ENCODE peak calls at places on chromosomes 1 and 21, in four cellular contexts. One of them, this sample, is unnamed.

GRCh38 chr1:31763671-31764306 is 351 bp downstream of the ADGRB2 start:
- DNase-seq in HepG2: no peak
- DNase-seq in GM12878: no peak
- DNase-seq in K562: no peak
- DNase-seq in this sample: no peak

GRCh38 chr1:147292635-147293251 is 50.3 kb downstream of the CHD1L start:
- DNase-seq in K562: no peak
- DNase-seq in HepG2: no peak
- DNase-seq in GM12878: no peak
- DNase-seq in this sample: no peak

GRCh38 chr1:210938416-210938925 is 195.5 kb downstream of the KCNH1 start:
- DNase-seq in K562: no peak
- DNase-seq in HepG2: no peak
- DNase-seq in GM12878: no peak
- DNase-seq in this sample: no peak

GRCh38 chr21:45073301-45074047 is 906 bp upstream of the ADARB1 start:
- DNase-seq in GM12878: no peak
- DNase-seq in HepG2: peak
- DNase-seq in K562: peak
- DNase-seq in this sample: no peak

GRCh38 chr21:14687277-14687642 is 141.1 kb upstream of the SAMSN1 start:
- DNase-seq in K562: no peak
- DNase-seq in GM12878: peak
- DNase-seq in HepG2: no peak
- DNase-seq in this sample: no peak

GRCh38 chr1:101820080-101820479 is 176.6 kb downstream of the OLFM3 start:
- DNase-seq in HepG2: peak
- DNase-seq in K562: no peak
- DNase-seq in GM12878: no peak
- DNase-seq in this sample: peak

GRCh38 chr1:47838562-47839459 is 158.4 kb downstream of the TRABD2B start:
- DNase-seq in GM12878: no peak
- DNase-seq in K562: no peak
- DNase-seq in HepG2: no peak
- DNase-seq in this sample: no peak

GRCh38 chr21:34994646-34995631 is 54.2 kb downstream of the RUNX1 start:
- DNase-seq in GM12878: no peak
- DNase-seq in HepG2: no peak
- DNase-seq in K562: no peak
- DNase-seq in this sample: no peak

GRCh38 chr1:33176362-33176850 is 5.4 kb downstream of the TRIM62 start:
- DNase-seq in GM12878: no peak
- DNase-seq in K562: no peak
- DNase-seq in HepG2: no peak
- DNase-seq in this sample: no peak

GRCh38 chr1:13899856-13900255 is 199.9 kb downstream of the PRDM2 start:
- DNase-seq in K562: no peak
- DNase-seq in HepG2: no peak
- DNase-seq in GM12878: no peak
- DNase-seq in this sample: no peak

GRCh38 chr1:179080866-179081695 is 789 bp upstream of the TOR3A start:
- DNase-seq in HepG2: no peak
- DNase-seq in GM12878: no peak
- DNase-seq in K562: no peak
- DNase-seq in this sample: no peak

GRCh38 chr1:44037154-44037553 is 5.9 kb upstream of the SLC6A9 start:
- DNase-seq in GM12878: no peak
- DNase-seq in HepG2: no peak
- DNase-seq in K562: peak
- DNase-seq in this sample: no peak

GRCh38 chr1:172394167-172394751 is 26.2 kb upstream of the C1orf105 start:
- DNase-seq in GM12878: peak
- DNase-seq in HepG2: peak
- DNase-seq in K562: no peak
- DNase-seq in this sample: no peak

GRCh38 chr21:27477321-27477720 is 510.4 kb upstream of the ADAMTS5 start:
- DNase-seq in K562: no peak
- DNase-seq in GM12878: no peak
- DNase-seq in HepG2: no peak
- DNase-seq in this sample: no peak

GRCh38 chr1:50416553-50417453 is 6.4 kb downstream of the DMRTA2 start:
- DNase-seq in HepG2: no peak
- DNase-seq in K562: peak
- DNase-seq in GM12878: no peak
- DNase-seq in this sample: no peak

GRCh38 chr1:108665047-108665446 is 4.2 kb upstream of the HENMT1 start:
- DNase-seq in K562: no peak
- DNase-seq in HepG2: no peak
- DNase-seq in GM12878: no peak
- DNase-seq in this sample: no peak

GRCh38 chr1:183734600-183735036 is 70.3 kb upstream of the RGL1 start:
- DNase-seq in GM12878: no peak
- DNase-seq in HepG2: no peak
- DNase-seq in K562: no peak
- DNase-seq in this sample: no peak

GRCh38 chr1:23393706-23394105 is 24.1 kb upstream of the ZNF436 start:
- DNase-seq in GM12878: no peak
- DNase-seq in K562: no peak
- DNase-seq in HepG2: no peak
- DNase-seq in this sample: no peak

GRCh38 chr1:109979489-109980091 is 5.0 kb upstream of the AHCYL1 start:
- DNase-seq in GM12878: no peak
- DNase-seq in HepG2: no peak
- DNase-seq in K562: peak
- DNase-seq in this sample: no peak

GRCh38 chr1:117584181-117584580 is 21.7 kb upstream of the TENT5C start:
- DNase-seq in K562: no peak
- DNase-seq in HepG2: no peak
- DNase-seq in GM12878: no peak
- DNase-seq in this sample: no peak

GRCh38 chr1:31216016-31216415 is 23.7 kb downstream of the NKAIN1 start:
- DNase-seq in HepG2: no peak
- DNase-seq in K562: no peak
- DNase-seq in GM12878: no peak
- DNase-seq in this sample: no peak

GRCh38 chr1:179034720-179035119 is 9.0 kb downstream of the FAM20B start:
- DNase-seq in GM12878: peak
- DNase-seq in K562: no peak
- DNase-seq in HepG2: no peak
- DNase-seq in this sample: no peak

GRCh38 chr1:174217787-174218574 is 58.7 kb downstream of the RABGAP1L start:
- DNase-seq in HepG2: peak
- DNase-seq in GM12878: no peak
- DNase-seq in K562: peak
- DNase-seq in this sample: peak

GRCh38 chr21:32574946-32575925 is 10.1 kb downstream of the TCP10L start:
- DNase-seq in GM12878: no peak
- DNase-seq in HepG2: no peak
- DNase-seq in K562: no peak
- DNase-seq in this sample: no peak

GRCh38 chr1:6544831-6545230 is 9.5 kb downstream of the NOL9 start:
- DNase-seq in HepG2: no peak
- DNase-seq in GM12878: no peak
- DNase-seq in K562: no peak
- DNase-seq in this sample: no peak

GRCh38 chr1:94339229-94339927 is 78.8 kb upstream of the ABCD3 start:
- DNase-seq in HepG2: no peak
- DNase-seq in K562: no peak
- DNase-seq in GM12878: no peak
- DNase-seq in this sample: no peak

GRCh38 chr1:245687129-245687635 is 532.4 kb downstream of the KIF26B start:
- DNase-seq in GM12878: no peak
- DNase-seq in HepG2: no peak
- DNase-seq in K562: no peak
- DNase-seq in this sample: no peak

GRCh38 chr1:50615036-50615750 is 191.9 kb upstream of the DMRTA2 start:
- DNase-seq in K562: no peak
- DNase-seq in HepG2: no peak
- DNase-seq in GM12878: no peak
- DNase-seq in this sample: no peak

GRCh38 chr1:53308512-53308911 is 19.4 kb downstream of the LRP8 start:
- DNase-seq in K562: no peak
- DNase-seq in GM12878: no peak
- DNase-seq in HepG2: no peak
- DNase-seq in this sample: no peak

GRCh38 chr21:31731802-31732537 is at the start of gene SCAF4:
- DNase-seq in K562: peak
- DNase-seq in GM12878: peak
- DNase-seq in HepG2: peak
- DNase-seq in this sample: peak

GRCh38 chr1:160143695-160144094 is 7.7 kb upstream of the ATP1A4 start:
- DNase-seq in K562: no peak
- DNase-seq in HepG2: no peak
- DNase-seq in GM12878: no peak
- DNase-seq in this sample: no peak

GRCh38 chr21:38918629-38919346 is 113.1 kb downstream of the ETS2 start:
- DNase-seq in HepG2: peak
- DNase-seq in GM12878: no peak
- DNase-seq in K562: no peak
- DNase-seq in this sample: no peak

GRCh38 chr1:208834346-208835081 is 590.3 kb upstream of the PLXNA2 start:
- DNase-seq in GM12878: no peak
- DNase-seq in HepG2: no peak
- DNase-seq in K562: no peak
- DNase-seq in this sample: no peak

GRCh38 chr1:204350857-204351573 is 8.7 kb downstream of the PLEKHA6 start:
- DNase-seq in GM12878: no peak
- DNase-seq in K562: peak
- DNase-seq in HepG2: no peak
- DNase-seq in this sample: no peak

GRCh38 chr1:31984419-31985347 is 29.0 kb upstream of the KHDRBS1 start:
- DNase-seq in GM12878: no peak
- DNase-seq in K562: no peak
- DNase-seq in HepG2: no peak
- DNase-seq in this sample: no peak

GRCh38 chr1:62295921-62296451 is 23.2 kb downstream of the KANK4 start:
- DNase-seq in K562: no peak
- DNase-seq in GM12878: peak
- DNase-seq in HepG2: no peak
- DNase-seq in this sample: no peak
- TF ChIP-seq ZNF274 in K562: no peak
- TF ChIP-seq ZNF274 in GM12878: no peak
- TF ChIP-seq ZNF274 in HepG2: no peak
- TF ChIP-seq ZNF274 in this sample: no peak

DNA sequence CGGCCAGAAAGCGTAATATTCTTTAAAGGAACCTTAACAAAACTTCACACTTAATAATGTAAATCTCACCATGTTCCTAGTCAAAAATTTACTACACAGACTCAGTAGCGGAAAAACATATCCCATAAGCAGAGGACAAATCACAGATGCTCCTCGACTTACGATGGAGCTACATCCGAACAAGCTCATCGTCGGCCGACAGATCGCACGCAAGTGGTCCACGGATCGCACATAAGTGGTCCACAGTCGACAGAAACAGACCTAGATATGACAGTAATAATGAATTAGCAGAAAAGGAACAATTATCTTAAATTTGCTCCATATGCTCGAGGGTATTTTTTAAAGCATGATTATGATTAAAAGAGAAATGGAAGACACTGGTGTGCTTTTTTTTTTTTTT is 36.3 kb downstream of the WDR4 start:
- DNase-seq in GM12878: no peak
- DNase-seq in K562: no peak
- DNase-seq in HepG2: no peak
- DNase-seq in this sample: no peak
- TF ChIP-seq ZBTB33 in GM12878: no peak
- TF ChIP-seq ZBTB33 in K562: no peak
- TF ChIP-seq ZBTB33 in HepG2: no peak
- TF ChIP-seq ZBTB33 in this sample: no peak

DNA sequence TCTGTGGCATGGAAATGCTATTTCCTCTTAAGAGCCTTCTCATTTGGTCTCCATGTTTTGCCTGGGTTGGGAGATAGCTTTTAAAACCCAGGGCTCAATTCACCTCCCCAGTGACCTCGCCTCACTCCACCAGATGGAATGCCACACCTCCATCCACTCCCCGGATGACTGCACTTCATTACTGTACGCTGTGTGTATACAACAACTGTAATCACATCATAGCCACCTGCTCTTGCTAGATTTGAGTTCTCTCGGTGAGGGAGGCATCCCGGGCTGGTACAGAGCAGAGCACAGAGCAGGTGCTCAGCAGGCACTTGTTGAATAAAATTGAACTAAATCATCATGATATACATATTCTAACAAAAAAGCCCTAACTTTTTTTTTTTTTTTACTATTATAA is 26.0 kb downstream of the SDE2 start:
- DNase-seq in HepG2: no peak
- DNase-seq in K562: peak
- DNase-seq in GM12878: no peak
- DNase-seq in this sample: no peak
- TF ChIP-seq ZNF274 in HepG2: no peak
- TF ChIP-seq ZNF274 in K562: no peak
- TF ChIP-seq ZNF274 in GM12878: no peak
- TF ChIP-seq ZNF274 in this sample: no peak

GRCh38 chr1:230425252-230426061 is 675 bp downstream of the PGBD5 start:
- DNase-seq in HepG2: no peak
- DNase-seq in K562: no peak
- DNase-seq in GM12878: no peak
- DNase-seq in this sample: no peak
- TF ChIP-seq ZBTB33 in HepG2: no peak
- TF ChIP-seq ZBTB33 in K562: no peak
- TF ChIP-seq ZBTB33 in GM12878: no peak
- TF ChIP-seq ZBTB33 in this sample: no peak

DNA sequence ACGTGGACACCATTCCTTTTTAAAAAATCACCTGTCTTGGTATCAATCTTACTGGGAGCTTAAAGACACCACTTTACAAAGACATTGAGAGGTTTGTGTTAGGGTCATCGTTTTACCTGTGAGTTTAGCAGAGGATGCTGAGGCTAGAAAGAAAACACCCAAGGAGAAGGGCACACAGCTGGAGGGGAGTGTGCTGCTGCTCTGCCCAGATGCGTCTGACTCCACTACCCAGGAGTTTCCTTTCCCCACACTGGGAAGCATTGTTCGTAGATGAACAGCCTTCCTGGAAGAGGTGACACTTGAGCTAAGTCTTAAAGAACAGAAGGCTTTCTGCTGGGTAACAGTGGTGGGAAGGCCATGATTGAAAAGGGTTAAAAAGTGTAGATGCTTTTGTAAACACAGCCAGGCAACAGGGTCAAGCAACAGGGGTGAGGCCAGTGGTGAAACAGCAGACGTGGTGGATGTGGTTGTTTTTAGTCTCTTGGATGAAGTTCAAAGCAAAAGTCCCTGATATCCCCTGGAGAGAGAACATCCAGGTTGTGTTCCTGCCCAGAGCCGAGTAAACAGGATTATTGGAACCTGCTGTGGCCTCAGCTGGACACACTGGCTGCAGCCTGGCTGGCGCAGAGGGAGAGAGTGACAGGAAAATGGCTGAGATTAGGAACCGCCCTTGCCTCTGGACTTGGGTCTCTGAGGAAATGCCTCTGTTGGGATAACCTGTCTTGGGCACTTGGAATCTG is 198.6 kb upstream of the JUN start:
- DNase-seq in K562: no peak
- DNase-seq in GM12878: no peak
- DNase-seq in HepG2: peak
- DNase-seq in this sample: no peak
- TF ChIP-seq ZNF274 in K562: no peak
- TF ChIP-seq ZNF274 in GM12878: no peak
- TF ChIP-seq ZNF274 in HepG2: no peak
- TF ChIP-seq ZNF274 in this sample: no peak

GRCh38 chr1:25003457-25004190 is 73.5 kb upstream of the RUNX3 start:
- DNase-seq in K562: no peak
- DNase-seq in GM12878: no peak
- DNase-seq in HepG2: peak
- DNase-seq in this sample: no peak
- TF ChIP-seq ZBTB33 in K562: no peak
- TF ChIP-seq ZBTB33 in GM12878: no peak
- TF ChIP-seq ZBTB33 in HepG2: no peak
- TF ChIP-seq ZBTB33 in this sample: no peak

This sample was measured in HCT116.